ENCODE peak calls at places on chromosomes 16 and 17, in eight cellular contexts. C is psoas muscle, S is PC-3, D is left ventricle myocardium inferior, L is PC-9, Y is thoracic aorta, F is cardiac muscle cell, K is pancreas. Q is an unnamed sample.
A peak's percentile ranks its signal among the peaks of the same experiment; 100 is the strongest.

GRCh38 chr16:87100306-87101058 is 216.7 kb downstream of the C16orf95 start:
- DNase-seq in C (no peak), S (no peak), D (no peak), L (no peak), Y (no peak), F (no peak), K (no peak), Q (no peak)

GRCh38 chr17:3613139-3613538 is 3.9 kb upstream of the TRPV1 start:
- DNase-seq in C (no peak), S (peak; percentile 53), D (no peak), L (no peak), Y (no peak), F (no peak), K (no peak), Q (no peak)

GRCh38 chr17:45040459-45040858 is 11.0 kb downstream of the DCAKD start:
- DNase-seq in C (peak; percentile 0), S (no peak), D (no peak), L (no peak), Y (no peak), F (no peak), K (no peak), Q (no peak)

GRCh38 chr17:32927724-32928526 is at the start of gene TMEM98:
- DNase-seq in C (no peak), S (peak; percentile 9), D (peak; percentile 20), L (no peak), Y (no peak), F (peak; percentile 75), K (peak; percentile 61), Q (no peak)

GRCh38 chr16:2813661-2814288 is 3.3 kb upstream of the PRSS21 start:
- DNase-seq in C (no peak), S (no peak), D (no peak), L (no peak), Y (no peak), F (no peak), K (no peak), Q (no peak)

GRCh38 chr17:17361543-17362511 is 58.7 kb downstream of the NT5M start:
- DNase-seq in C (peak; percentile 84), S (no peak), D (peak; percentile 47), L (no peak), Y (no peak), F (no peak), K (no peak), Q (no peak)

GRCh38 chr16:4935231-4935855 is 1.6 kb downstream of the PPL start:
- DNase-seq in C (peak; percentile 98), S (no peak), D (peak; percentile 90), L (peak; percentile 72), Y (peak; percentile 68), F (no peak), K (peak; percentile 78), Q (peak; percentile 43)

GRCh38 chr16:53912155-53912554 is 208.2 kb downstream of the FTO start:
- DNase-seq in C (no peak), S (no peak), D (no peak), L (no peak), Y (no peak), F (no peak), K (no peak), Q (peak; percentile 80)

GRCh38 chr17:1945621-1946020 is 79.5 kb downstream of the RTN4RL1 start:
- DNase-seq in C (no peak), S (no peak), D (no peak), L (no peak), Y (no peak), F (no peak), K (no peak), Q (no peak)

GRCh38 chr17:5122586-5123342 is 6.9 kb downstream of the USP6 start:
- DNase-seq in C (peak; percentile 72), S (no peak), D (no peak), L (no peak), Y (no peak), F (peak; percentile 34), K (peak; percentile 42), Q (no peak)

GRCh38 chr17:62093188-62094155 is 28.4 kb upstream of the MED13 start:
- DNase-seq in C (no peak), S (peak; percentile 97), D (no peak), L (peak; percentile 30), Y (no peak), F (no peak), K (no peak), Q (peak; percentile 99)

GRCh38 chr17:48593840-48594411 is 347 bp upstream of the HOXB5 start:
- DNase-seq in C (peak; percentile 85), S (peak; percentile 88), D (peak; percentile 65), L (no peak), Y (no peak), F (peak; percentile 75), K (peak; percentile 70), Q (peak; percentile 32)

GRCh38 chr16:85335584-85336492 is 223.6 kb upstream of the CIBAR2 start:
- DNase-seq in C (no peak), S (peak; percentile 61), D (no peak), L (no peak), Y (no peak), F (no peak), K (no peak), Q (peak; percentile 14)

GRCh38 chr16:10971560-10971961 is 27.2 kb downstream of the CLEC16A start:
- DNase-seq in C (no peak), S (peak; percentile 80), D (no peak), L (peak; percentile 80), Y (no peak), F (peak; percentile 79), K (no peak), Q (peak; percentile 69)

GRCh38 chr17:59487161-59487873 is 78.1 kb upstream of the DHX40 start:
- DNase-seq in C (no peak), S (no peak), D (no peak), L (no peak), Y (no peak), F (no peak), K (no peak), Q (no peak)

GRCh38 chr17:9162275-9162985 is 141.1 kb downstream of the NTN1 start:
- DNase-seq in C (no peak), S (no peak), D (no peak), L (no peak), Y (peak; percentile 84), F (no peak), K (no peak), Q (no peak)
- TF ChIP-seq CTCF in C (no peak), S (peak; percentile 14), D (peak; percentile 13), L (no peak), Y (peak; percentile 61), F (no peak), K (no peak), Q (peak; percentile 46)

GRCh38 chr16:70157105-70157476 is 16.5 kb upstream of the CLEC18C start:
- DNase-seq in C (no peak), S (no peak), D (no peak), L (no peak), Y (no peak), F (no peak), K (no peak), Q (no peak)

GRCh38 chr16:70152578-70153302 is 20.8 kb upstream of the CLEC18C start:
- DNase-seq in C (no peak), S (no peak), D (no peak), L (no peak), Y (no peak), F (no peak), K (no peak), Q (no peak)

GRCh38 chr16:70151391-70151790 is 22.2 kb upstream of the CLEC18C start:
- DNase-seq in C (no peak), S (no peak), D (no peak), L (no peak), Y (no peak), F (no peak), K (no peak), Q (no peak)

GRCh38 chr16:70156207-70156978 is 17.2 kb upstream of the CLEC18C start:
- DNase-seq in C (no peak), S (no peak), D (no peak), L (no peak), Y (no peak), F (no peak), K (no peak), Q (no peak)

GRCh38 chr16:70151941-70152509 is 21.6 kb upstream of the CLEC18C start:
- DNase-seq in C (no peak), S (peak; percentile 64), D (no peak), L (no peak), Y (no peak), F (no peak), K (no peak), Q (peak; percentile 81)
- H3K36me3 ChIP-seq in C (peaks cover 29% of the 10 kb centered on the region), S (peaks cover 30% of the 10 kb centered on the region), D (peaks cover 94% of the 10 kb centered on the region), L (peaks cover 38% of the 10 kb centered on the region), Y (peaks cover 86% of the 10 kb centered on the region), F (peaks cover 43% of the 10 kb centered on the region), K (peaks cover 4% of the 10 kb centered on the region), Q (peaks cover 14% of the 10 kb centered on the region)

GRCh38 chr16:49588729-49589384 is 215.3 kb downstream of the C16orf78 start:
- DNase-seq in C (no peak), S (no peak), D (no peak), L (no peak), Y (no peak), F (no peak), K (no peak), Q (peak; percentile 3)
- H3K4me3 ChIP-seq in C (no peak overlapping the region), S (no peak overlapping the region), D (no peak overlapping the region), L (no peak overlapping the region), Y (no peak overlapping the region), F (no peak overlapping the region), K (no peak overlapping the region), Q (no peak overlapping the region)

DNA sequence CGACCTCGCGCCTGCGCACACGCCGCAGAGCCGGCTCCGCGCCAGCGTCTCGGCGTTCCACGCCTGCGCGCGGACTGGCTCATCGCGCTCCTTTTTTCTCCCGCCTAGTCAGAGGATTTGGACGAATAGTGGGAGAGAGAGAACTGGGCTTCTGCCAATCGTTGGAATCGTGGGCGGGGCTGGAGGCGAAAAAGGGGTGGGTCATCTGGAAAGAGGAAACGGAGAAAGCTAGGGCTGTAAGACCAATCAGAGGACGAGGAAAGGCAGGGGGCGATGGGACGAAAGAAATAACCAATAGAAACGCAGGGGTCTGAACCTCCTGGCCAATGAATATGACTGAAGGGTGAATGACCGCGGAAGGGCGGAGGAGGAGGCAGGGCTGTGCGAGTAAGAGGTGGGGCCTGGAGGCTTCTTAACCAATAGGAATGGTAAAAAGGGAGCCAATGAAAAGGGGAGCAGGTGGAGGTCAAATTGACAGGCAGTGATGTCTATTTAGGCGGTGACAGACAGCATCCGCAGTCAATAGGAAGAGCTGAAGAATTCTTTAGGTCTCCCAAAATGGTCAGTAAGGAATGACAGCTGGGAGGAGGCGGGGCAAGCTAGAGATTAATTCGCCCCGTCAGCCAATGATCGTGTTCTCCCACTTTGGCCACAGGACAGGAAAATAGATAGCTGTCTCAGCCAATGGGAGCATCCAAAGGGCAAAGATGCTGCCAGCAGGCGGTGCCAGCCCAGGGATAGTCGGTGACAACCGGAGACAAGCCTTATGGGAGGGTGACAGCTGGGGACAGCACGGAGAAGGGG is at the start of gene TBC1D10B:
- DNase-seq in C (peak; percentile 98), S (peak; percentile 99), D (peak; percentile 97), L (peak; percentile 100), Y (peak; percentile 97), F (peak; percentile 99), K (peak; percentile 97), Q (peak; percentile 100)
- TF ChIP-seq CTCF in C (peak; percentile 16), S (no peak), D (peak; percentile 42), L (no peak), Y (no peak), F (peak; percentile 26), K (no peak), Q (peak; percentile 41)